ENCODE peak calls at places on chromosomes 5 and 9, in five cellular contexts. Z, W, G, O and C are unnamed samples.

GRCh38 chr5:93791520-93791972 is 50.1 kb upstream of the POU5F2 start:
- DNase-seq in Z (no peak), W (no peak), G (no peak), O (no peak), C (no peak)

GRCh38 chr9:104074876-104075275 is 19.2 kb upstream of the SMC2 start:
- DNase-seq in Z (no peak), W (no peak), G (no peak), O (no peak), C (no peak)

GRCh38 chr9:120940573-120940972 is 14.0 kb upstream of the TRAF1 start:
- DNase-seq in Z (no peak), W (no peak), G (no peak), O (no peak), C (no peak)

GRCh38 chr5:43065384-43066230 is 25.5 kb upstream of the ANXA2R start:
- DNase-seq in Z (no peak), W (peak), G (peak), O (peak), C (peak)

GRCh38 chr9:126504086-126504976 is 109.4 kb upstream of the LMX1B start:
- DNase-seq in Z (no peak), W (peak), G (no peak), O (no peak), C (no peak)

GRCh38 chr9:93258818-93259489 is 75.0 kb downstream of the WNK2 start:
- DNase-seq in Z (no peak), W (peak), G (peak), O (no peak), C (peak)

GRCh38 chr9:109411818-109412352 is 86.2 kb downstream of the PTPN3 start:
- DNase-seq in Z (no peak), W (no peak), G (no peak), O (no peak), C (no peak)

GRCh38 chr5:180670586-180671359 is 21.4 kb upstream of the FLT4 start:
- DNase-seq in Z (no peak), W (no peak), G (no peak), O (peak), C (no peak)

GRCh38 chr5:20340123-20340522 is 352.1 kb upstream of the CDH18 start:
- DNase-seq in Z (no peak), W (no peak), G (no peak), O (no peak), C (no peak)

GRCh38 chr5:9775339-9775738 is 145.2 kb upstream of the TAS2R1 start:
- DNase-seq in Z (no peak), W (no peak), G (no peak), O (no peak), C (no peak)

GRCh38 chr9:22683393-22684075 is 236.9 kb downstream of the DMRTA1 start:
- DNase-seq in Z (no peak), W (no peak), G (no peak), O (no peak), C (no peak)

GRCh38 chr9:136954270-136955083 is 2.4 kb downstream of the LCN12 start:
- DNase-seq in Z (no peak), W (no peak), G (no peak), O (no peak), C (no peak)

GRCh38 chr9:75001719-75002421 is 26.2 kb downstream of the CARNMT1 start:
- DNase-seq in Z (no peak), W (no peak), G (no peak), O (no peak), C (no peak)

GRCh38 chr9:109907400-109907799 is 127.4 kb downstream of the PALM2AKAP2 start:
- DNase-seq in Z (no peak), W (no peak), G (no peak), O (peak), C (no peak)

GRCh38 chr9:12775963-12776774 is 1.3 kb downstream of the LURAP1L start:
- DNase-seq in Z (peak), W (peak), G (peak), O (peak), C (peak)

GRCh38 chr9:20603524-20604268 is 18.6 kb downstream of the MLLT3 start:
- DNase-seq in Z (no peak), W (no peak), G (no peak), O (no peak), C (no peak)
- TF ChIP-seq CTCF in Z (no peak), W (no peak), G (no peak), O (no peak), C (no peak)

GRCh38 chr9:37425298-37425752 is 2.8 kb downstream of the GRHPR start:
- DNase-seq in Z (no peak), W (no peak), G (no peak), O (no peak), C (no peak)

GRCh38 chr9:37422289-37423104 is at the start of gene GRHPR:
- DNase-seq in Z (no peak), W (peak), G (peak), O (peak), C (peak)

GRCh38 chr9:37423508-37423907 is 1.0 kb downstream of the GRHPR start:
- DNase-seq in Z (no peak), W (no peak), G (no peak), O (no peak), C (no peak)

GRCh38 chr9:37424686-37425297 is 2.3 kb downstream of the GRHPR start:
- DNase-seq in Z (no peak), W (no peak), G (no peak), O (no peak), C (no peak)

GRCh38 chr9:37424204-37424685 is 1.7 kb downstream of the GRHPR start:
- DNase-seq in Z (no peak), W (no peak), G (no peak), O (no peak), C (no peak)
- TF ChIP-seq POLR2A in Z (no peak), W (no peak), G (no peak), O (no peak), C (no peak)

GRCh38 chr5:171418982-171419662 is at the start of gene FGF18:
- DNase-seq in Z (no peak), W (no peak), G (peak), O (peak), C (peak)
- TF ChIP-seq CTCF in Z (no peak), W (no peak), G (no peak), O (peak), C (no peak)

GRCh38 chr5:138352722-138353549 is 451 bp downstream of the KDM3B start:
- DNase-seq in Z (no peak), W (peak), G (peak), O (peak), C (no peak)
- TF ChIP-seq POLR2A in Z (peak), W (peak), G (peak), O (no peak), C (peak)

GRCh38 chr9:32264171-32264862 is 120.1 kb upstream of the ACO1 start:
- DNase-seq in Z (peak), W (no peak), G (peak), O (no peak), C (no peak)
- TF ChIP-seq CTCF in Z (peak), W (no peak), G (no peak), O (no peak), C (no peak)

GRCh38 chr5:132257131-132258101 is at the start of gene PDLIM4:
- DNase-seq in Z (no peak), W (peak), G (peak), O (no peak), C (peak)
- TF ChIP-seq POLR2A in Z (peak), W (peak), G (peak), O (no peak), C (no peak)

DNA sequence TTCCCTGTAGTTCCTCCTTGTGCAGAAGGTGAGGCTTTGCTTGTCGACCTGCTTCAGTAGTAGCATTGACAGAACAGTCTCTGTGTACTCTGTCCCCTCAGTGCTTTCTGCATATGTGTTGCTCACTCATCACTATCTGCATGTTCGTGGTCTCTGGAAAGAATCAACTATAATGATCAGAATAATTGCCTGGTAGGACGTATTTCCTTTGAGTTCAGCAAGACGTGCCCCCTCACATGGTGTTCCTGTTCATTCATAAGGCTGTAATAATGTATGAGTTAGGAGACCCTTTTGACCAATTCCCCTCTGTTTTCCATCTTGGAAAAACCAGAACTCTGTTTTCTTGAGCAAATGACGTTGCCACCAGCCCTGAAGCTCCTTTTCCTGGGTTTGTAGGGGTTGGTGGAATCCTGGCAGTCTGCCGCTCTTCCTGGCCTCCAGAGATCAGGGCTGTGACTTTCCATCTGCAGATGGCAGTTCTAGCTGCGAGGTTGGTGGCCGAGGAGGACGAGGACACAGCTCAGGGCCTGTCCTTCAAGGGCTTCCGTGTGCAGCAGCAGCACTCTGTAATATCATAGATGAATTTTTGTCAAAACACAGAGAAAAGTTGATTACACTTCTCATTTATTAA is 61.9 kb downstream of the EXOSC2 start:
- DNase-seq in Z (no peak), W (no peak), G (no peak), O (no peak), C (no peak)
- TF ChIP-seq CTCF in Z (no peak), W (no peak), G (no peak), O (no peak), C (no peak)